ENCODE peak calls at places on chromosome 9, in eight cellular contexts. E is PC-3; N is hepatocyte; Y is dorsolateral prefrontal cortex; X is psoas muscle; S is endodermal cell; L is CD4-positive, CD25-positive, alpha-beta regulatory T cell; G is fibroblast of lung. U is an unnamed sample.

GRCh38 chr9:4640027-4640426 is 22.1 kb upstream of the PLPP6 start:
- DNase-seq in E (peak; percentile 27), N (peak; percentile 37), Y (no peak), X (no peak), S (peak; percentile 79), L (peak; percentile 53), G (no peak), U (no peak)

GRCh38 chr9:112341741-112342140 is 8.3 kb upstream of the PTBP3 start:
- DNase-seq in E (peak; percentile 54), N (no peak), Y (no peak), X (no peak), S (peak; percentile 76), L (no peak), G (peak; percentile 77), U (no peak)

GRCh38 chr9:16883586-16883985 is 13.1 kb upstream of the BNC2 start:
- DNase-seq in E (peak; percentile 59), N (no peak), Y (no peak), X (no peak), S (no peak), L (no peak), G (peak; percentile 12), U (no peak)

GRCh38 chr9:92992549-92992948 is 45.2 kb downstream of the FGD3 start:
- DNase-seq in E (no peak), N (no peak), Y (no peak), X (no peak), S (no peak), L (no peak), G (no peak), U (no peak)

GRCh38 chr9:91424403-91425176 is 958 bp upstream of the NFIL3 start:
- DNase-seq in E (peak; percentile 56), N (peak; percentile 93), Y (peak; percentile 88), X (peak; percentile 93), S (peak; percentile 75), L (peak; percentile 46), G (peak; percentile 81), U (peak; percentile 40)

GRCh38 chr9:70472268-70473249 is 58.1 kb upstream of the KLF9 start:
- DNase-seq in E (no peak), N (no peak), Y (no peak), X (no peak), S (no peak), L (no peak), G (no peak), U (no peak)

GRCh38 chr9:80932181-80932580 is 757.2 kb downstream of the TLE1 start:
- DNase-seq in E (no peak), N (no peak), Y (no peak), X (no peak), S (no peak), L (no peak), G (no peak), U (no peak)

GRCh38 chr9:110076894-110077725 is 130.8 kb downstream of the C9orf152 start:
- DNase-seq in E (peak; percentile 55), N (no peak), Y (no peak), X (no peak), S (no peak), L (no peak), G (peak; percentile 94), U (no peak)

GRCh38 chr9:88476491-88477271 is 58.3 kb upstream of the NXNL2 start:
- DNase-seq in E (peak; percentile 6), N (no peak), Y (no peak), X (no peak), S (no peak), L (peak; percentile 8), G (peak; percentile 78), U (no peak)

GRCh38 chr9:131228988-131229387 is 47.3 kb downstream of the FAM78A start:
- DNase-seq in E (no peak), N (peak; percentile 20), Y (no peak), X (no peak), S (no peak), L (no peak), G (peak; percentile 79), U (no peak)

GRCh38 chr9:93083592-93084470 is 12.2 kb upstream of the CARD19 start:
- DNase-seq in E (no peak), N (no peak), Y (peak; percentile 17), X (no peak), S (peak; percentile 31), L (peak; percentile 89), G (no peak), U (no peak)

GRCh38 chr9:133526721-133527321 is 2.1 kb upstream of the MYMK start:
- DNase-seq in E (no peak), N (no peak), Y (peak; percentile 83), X (no peak), S (peak; percentile 86), L (no peak), G (no peak), U (no peak)

DNA sequence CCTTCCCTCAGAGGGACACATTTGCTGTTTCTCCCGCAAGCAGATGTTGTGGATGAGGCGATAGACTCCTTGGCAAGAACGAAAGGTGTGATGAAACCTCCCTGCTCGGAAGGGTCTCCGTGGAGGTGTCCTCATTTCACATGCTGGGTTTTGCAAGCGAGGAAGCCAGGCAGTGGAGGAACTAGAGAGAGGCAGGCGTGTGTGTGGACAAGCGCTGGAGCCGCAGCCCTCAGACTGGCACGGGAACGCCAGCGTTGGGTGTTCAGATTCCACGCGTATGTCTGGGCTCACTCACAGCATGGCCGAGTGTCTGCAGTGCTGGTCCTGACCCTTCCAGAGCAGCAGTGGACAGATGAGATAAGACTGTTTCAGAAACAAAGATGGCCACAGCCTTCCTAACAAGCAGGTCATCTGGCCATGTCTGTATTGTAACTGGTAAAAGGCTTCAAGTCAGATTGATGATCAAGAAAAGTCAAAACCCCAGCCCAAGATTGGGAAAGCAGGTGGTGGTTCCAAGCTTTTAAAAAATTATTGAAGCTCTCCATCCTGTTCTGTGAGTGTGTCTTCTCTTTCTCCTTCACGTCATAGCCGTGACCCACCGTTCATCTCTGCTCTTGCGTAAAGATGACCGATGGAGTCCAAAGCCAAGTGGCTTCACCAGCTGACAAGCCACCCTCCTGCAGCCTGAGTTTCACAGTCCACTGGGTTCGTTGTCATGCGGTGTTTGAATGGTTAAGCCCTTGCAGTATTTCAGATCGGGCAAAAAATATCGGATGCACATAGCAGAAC is 34.9 kb upstream of the NCS1 start:
- DNase-seq in E (no peak), N (no peak), Y (peak; percentile 65), X (peak; percentile 66), S (peak; percentile 55), L (no peak), G (no peak), U (no peak)
- H3K27ac ChIP-seq in E (no peak overlapping the region), N (peak overlapping the region; percentile 12), Y (peak overlapping the region; percentile 80), X (no peak overlapping the region), S (peak overlapping the region; percentile 65), L (no peak overlapping the region), G (peak overlapping the region; percentile 82), U (peak overlapping the region; percentile 91)

GRCh38 chr9:101848485-101848919 is 110.1 kb upstream of the GRIN3A start:
- DNase-seq in E (no peak), N (peak; percentile 41), Y (no peak), X (no peak), S (no peak), L (no peak), G (peak; percentile 28), U (no peak)
- H3K27ac ChIP-seq in E (no peak overlapping the region), N (peak overlapping the region; percentile 73), Y (no peak overlapping the region), X (no peak overlapping the region), S (no peak overlapping the region), L (no peak overlapping the region), G (no peak overlapping the region), U (no peak overlapping the region)

GRCh38 chr9:134708672-134709038 is 67.1 kb downstream of the COL5A1 start:
- DNase-seq in E (no peak), N (no peak), Y (no peak), X (peak; percentile 48), S (no peak), L (no peak), G (no peak), U (no peak)

GRCh38 chr9:134707031-134707680 is 65.6 kb downstream of the COL5A1 start:
- DNase-seq in E (no peak), N (peak; percentile 92), Y (no peak), X (peak; percentile 84), S (no peak), L (no peak), G (peak; percentile 76), U (no peak)

GRCh38 chr9:134709512-134710270 is 68.1 kb downstream of the COL5A1 start:
- DNase-seq in E (no peak), N (peak; percentile 73), Y (no peak), X (peak; percentile 68), S (no peak), L (no peak), G (peak; percentile 77), U (no peak)

GRCh38 chr9:134706522-134706921 is 64.9 kb downstream of the COL5A1 start:
- DNase-seq in E (no peak), N (no peak), Y (no peak), X (peak; percentile 42), S (no peak), L (no peak), G (no peak), U (no peak)

GRCh38 chr9:134707731-134708671 is 66.4 kb downstream of the COL5A1 start:
- DNase-seq in E (no peak), N (no peak), Y (no peak), X (peak; percentile 58), S (no peak), L (no peak), G (no peak), U (no peak)
- H3K27ac ChIP-seq in E (no peak overlapping the region), N (peak overlapping the region; percentile 98), Y (no peak overlapping the region), X (peak overlapping the region; percentile 1), S (peak overlapping the region; percentile 49), L (no peak overlapping the region), G (peak overlapping the region; percentile 46), U (no peak overlapping the region)

GRCh38 chr9:73020877-73021276 is 68.0 kb upstream of the ALDH1A1 start:
- DNase-seq in E (no peak), N (no peak), Y (no peak), X (no peak), S (no peak), L (no peak), G (no peak), U (no peak)
- H3K27ac ChIP-seq in E (no peak overlapping the region), N (no peak overlapping the region), Y (no peak overlapping the region), X (no peak overlapping the region), S (no peak overlapping the region), L (no peak overlapping the region), G (no peak overlapping the region), U (no peak overlapping the region)

U was measured in epithelial cell of prostate.